ENCODE peak calls at places on chromosomes 3 and 15, in ten cellular contexts. V is pancreas; N is coronary artery; X is upper lobe of right lung; H is CD4-positive, alpha-beta T cell; O is astrocyte of the spinal cord; B is ovary; D is bronchial epithelial cell; A is mammary epithelial cell; T is WTC11. K is an unnamed sample.

GRCh38 chr3:139226731-139227130 is 117.1 kb upstream of the MRPS22 start:
- DNase-seq in T (no peak), A (no peak), N (no peak), D (no peak), V (no peak), B (no peak), H (no peak), X (no peak), O (no peak), K (no peak)

GRCh38 chr15:91208366-91208765 is 108.3 kb downstream of the SV2B start:
- DNase-seq in X (no peak), V (no peak), D (no peak), T (no peak), A (no peak), B (no peak), N (no peak), O (no peak), H (no peak), K (no peak)

GRCh38 chr15:28103402-28103801 is 4.3 kb upstream of the OCA2 start:
- DNase-seq in V (no peak), H (no peak), N (peak), O (no peak), T (no peak), D (no peak), B (no peak), X (no peak), A (no peak), K (no peak)

GRCh38 chr3:185424435-185424834 is 61.5 kb downstream of the MAP3K13 start:
- DNase-seq in T (no peak), H (no peak), V (no peak), N (no peak), A (no peak), O (no peak), D (no peak), X (no peak), B (no peak), K (no peak)

GRCh38 chr3:64651791-64652241 is 36.0 kb downstream of the ADAMTS9 start:
- DNase-seq in T (no peak), D (no peak), X (no peak), V (peak), H (no peak), B (no peak), A (no peak), O (no peak), N (no peak), K (no peak)

GRCh38 chr3:142601713-142602112 is 5.5 kb downstream of the PLS1 start:
- DNase-seq in V (no peak), A (no peak), H (no peak), D (no peak), N (no peak), B (no peak), O (no peak), T (no peak), X (no peak), K (no peak)

GRCh38 chr3:194137314-194138097 is 1.6 kb downstream of the HES1 start:
- DNase-seq in N (peak), D (peak), A (peak), B (peak), T (peak), O (peak), X (peak), H (peak), V (peak), K (peak)

GRCh38 chr15:55407631-55407948 is 569 bp downstream of the CCPG1 start:
- DNase-seq in T (no peak), V (no peak), A (no peak), H (no peak), O (no peak), X (no peak), D (no peak), N (no peak), B (no peak), K (no peak)

GRCh38 chr3:79358327-79358726 is 409.5 kb downstream of the ROBO1 start:
- DNase-seq in D (no peak), X (no peak), V (no peak), A (no peak), B (no peak), O (no peak), H (no peak), T (no peak), N (no peak), K (no peak)

GRCh38 chr3:72395654-72396415 is 452.4 kb downstream of the SHQ1 start:
- DNase-seq in N (no peak), D (no peak), O (no peak), A (peak), X (no peak), H (no peak), V (no peak), T (no peak), B (no peak), K (no peak)

GRCh38 chr3:143333367-143333766 is 213.8 kb downstream of the CHST2 start:
- DNase-seq in X (no peak), H (no peak), V (no peak), A (no peak), T (no peak), O (no peak), B (no peak), D (no peak), N (no peak), K (no peak)

GRCh38 chr3:136186330-136186729 is 9.8 kb downstream of the MSL2 start:
- DNase-seq in B (no peak), V (no peak), N (no peak), X (no peak), O (no peak), D (peak), A (peak), H (no peak), T (no peak), K (no peak)

GRCh38 chr3:185361920-185362319 is 1.0 kb upstream of the MAP3K13 start:
- DNase-seq in N (no peak), T (no peak), B (no peak), X (no peak), D (peak), O (peak), H (no peak), V (no peak), A (peak), K (no peak)

GRCh38 chr15:101543431-101543830 is 53.9 kb upstream of the PCSK6 start:
- DNase-seq in V (no peak), N (no peak), B (no peak), A (no peak), X (no peak), H (no peak), D (no peak), O (no peak), T (no peak), K (no peak)

GRCh38 chr3:81823882-81824395 is 62.5 kb upstream of the GBE1 start:
- DNase-seq in A (no peak), X (no peak), H (no peak), B (no peak), D (peak), O (no peak), N (no peak), T (no peak), V (no peak), K (no peak)

GRCh38 chr3:38028621-38029361 is 651 bp downstream of the PLCD1 start:
- DNase-seq in H (no peak), V (no peak), D (no peak), N (no peak), A (no peak), X (peak), O (no peak), B (peak), T (peak), K (no peak)

GRCh38 chr3:174855002-174855401 is 4.1 kb upstream of the NAALADL2 start:
- DNase-seq in V (no peak), X (no peak), O (no peak), H (no peak), N (no peak), B (no peak), T (no peak), A (no peak), D (peak), K (no peak)

GRCh38 chr15:68584704-68585573 is 6.1 kb downstream of the CORO2B start:
- DNase-seq in D (no peak), O (no peak), T (no peak), X (no peak), V (no peak), B (no peak), H (no peak), N (no peak), A (no peak), K (no peak)

GRCh38 chr15:92899910-92900711 is at the start of gene CHD2:
- DNase-seq in O (peak), B (peak), A (peak), H (peak), T (peak), N (peak), V (peak), X (peak), D (peak), K (peak)
- TF ChIP-seq CTCF in O (no peak), B (no peak), A (no peak), H (no peak), T (no peak), N (no peak), V (no peak), X (no peak), D (no peak), K (no peak)

GRCh38 chr15:89496155-89497098 is at the start of gene RHCG:
- DNase-seq in H (no peak), T (peak), A (peak), B (no peak), X (no peak), V (peak), D (peak), O (no peak), N (peak), K (peak)
- TF ChIP-seq CTCF in H (no peak), T (no peak), A (peak), B (no peak), X (no peak), V (peak), D (peak), O (peak), N (no peak), K (no peak)

GRCh38 chr3:165892565-165892964 is 55.3 kb upstream of the BCHE start:
- DNase-seq in T (no peak), D (no peak), H (no peak), B (no peak), N (no peak), V (no peak), X (no peak), O (no peak), A (no peak), K (no peak)

GRCh38 chr3:165895919-165896318 is 58.7 kb upstream of the BCHE start:
- DNase-seq in V (no peak), H (no peak), O (no peak), T (peak), D (peak), B (no peak), N (no peak), A (no peak), X (no peak), K (no peak)
- TF ChIP-seq CTCF in V (no peak), H (no peak), O (peak), T (peak), D (peak), B (no peak), N (no peak), A (peak), X (no peak), K (no peak)

GRCh38 chr3:127679534-127680145 is 6.9 kb downstream of the ABTB1 start:
- DNase-seq in N (no peak), O (no peak), A (no peak), H (no peak), D (no peak), V (no peak), B (peak), X (peak), T (peak), K (peak)

GRCh38 chr3:127677541-127678314 is 5.0 kb downstream of the ABTB1 start:
- DNase-seq in V (no peak), D (no peak), N (peak), A (no peak), T (peak), B (peak), O (no peak), X (peak), H (no peak), K (peak)

GRCh38 chr3:127676921-127677351 is 4.2 kb downstream of the ABTB1 start:
- DNase-seq in X (peak), T (peak), A (no peak), O (no peak), N (peak), D (no peak), H (no peak), V (no peak), B (peak), K (peak)

GRCh38 chr3:127678611-127679533 is 6.1 kb downstream of the ABTB1 start:
- DNase-seq in D (peak), A (peak), H (no peak), V (no peak), O (no peak), B (peak), N (peak), T (peak), X (peak), K (peak)

GRCh38 chr3:127678315-127678599 is 5.5 kb downstream of the ABTB1 start:
- DNase-seq in D (no peak), H (no peak), O (no peak), X (peak), V (no peak), N (no peak), T (peak), B (peak), A (no peak), K (no peak)
- TF ChIP-seq CTCF in D (no peak), H (no peak), O (no peak), X (no peak), V (no peak), N (no peak), T (no peak), B (no peak), A (no peak), K (no peak)

DNA sequence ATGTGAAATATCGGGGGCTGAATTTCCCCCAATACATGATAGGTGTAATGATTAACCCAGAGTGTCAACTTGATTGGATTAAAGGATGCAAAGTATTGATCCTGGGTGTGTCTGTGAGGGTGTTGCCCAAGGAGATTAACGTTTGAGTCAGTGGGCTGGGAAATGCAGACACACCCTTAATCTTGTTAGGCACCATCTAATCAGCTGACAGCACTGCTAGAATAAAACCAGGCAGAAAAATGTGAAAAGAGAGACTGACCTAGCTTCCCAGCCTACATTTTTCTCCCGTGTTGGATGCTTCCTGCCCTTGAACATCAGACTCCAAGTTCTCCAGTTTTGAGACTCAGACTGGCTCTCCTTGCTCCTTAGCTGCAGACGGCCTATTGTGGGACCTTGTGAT is 247.8 kb downstream of the OTOL1 start:
- DNase-seq in A (no peak), N (no peak), D (no peak), B (no peak), H (no peak), X (no peak), O (no peak), V (no peak), T (no peak), K (no peak)
- TF ChIP-seq CTCF in A (no peak), N (no peak), D (no peak), B (no peak), H (no peak), X (no peak), O (no peak), V (no peak), T (no peak), K (no peak)